ENCODE peak calls at places on chromosome 13, in seven cellular contexts. N is PC-3, T is heart left ventricle, L is GM13976, W is H1, H is mesothelial cell of epicardium, S is GM10248. G is an unnamed sample.

GRCh38 chr13:44237276-44237767 is 136.3 kb upstream of the SERP2 start:
- DNase-seq in N (peak; percentile 43), T (peak; percentile 86), L (peak; percentile 34), W (no peak), H (no peak), S (peak; percentile 23), G (no peak)

GRCh38 chr13:25249001-25249543 is 38.2 kb downstream of the MTMR6 start:
- DNase-seq in N (peak; percentile 52), T (no peak), L (peak; percentile 40), W (no peak), H (no peak), S (peak; percentile 37), G (no peak)

GRCh38 chr13:100715604-100716003 is 41.0 kb upstream of the TMTC4 start:
- DNase-seq in N (no peak), T (no peak), L (no peak), W (no peak), H (no peak), S (no peak), G (no peak)

GRCh38 chr13:52359534-52359933 is 46.4 kb downstream of the THSD1 start:
- DNase-seq in N (no peak), T (no peak), L (no peak), W (no peak), H (no peak), S (no peak), G (no peak)

GRCh38 chr13:72782717-72783116 is 784 bp downstream of the PIBF1 start:
- DNase-seq in N (no peak), T (no peak), L (no peak), W (no peak), H (no peak), S (no peak), G (no peak)

GRCh38 chr13:32737111-32737571 is 150.9 kb downstream of the PDS5B start:
- DNase-seq in N (no peak), T (no peak), L (peak; percentile 28), W (no peak), H (no peak), S (peak; percentile 26), G (no peak)

GRCh38 chr13:66689628-66690027 is 540.5 kb downstream of the PCDH9 start:
- DNase-seq in N (peak; percentile 25), T (no peak), L (no peak), W (no peak), H (no peak), S (no peak), G (no peak)

GRCh38 chr13:47474326-47474725 is 526.7 kb downstream of the SUCLA2 start:
- DNase-seq in N (no peak), T (no peak), L (no peak), W (no peak), H (no peak), S (no peak), G (no peak)

GRCh38 chr13:78609464-78610205 is 6.3 kb upstream of the POU4F1 start:
- DNase-seq in N (no peak), T (no peak), L (no peak), W (peak; percentile 72), H (no peak), S (no peak), G (no peak)

GRCh38 chr13:73938375-73939070 is 195.7 kb downstream of the KLF12 start:
- DNase-seq in N (peak; percentile 75), T (no peak), L (no peak), W (no peak), H (no peak), S (no peak), G (no peak)

GRCh38 chr13:111908981-111909380 is 158.0 kb upstream of the SOX1 start:
- DNase-seq in N (no peak), T (no peak), L (no peak), W (peak; percentile 13), H (no peak), S (no peak), G (peak; percentile 76)

GRCh38 chr13:30700364-30700763 is 35.0 kb upstream of the ALOX5AP start:
- DNase-seq in N (no peak), T (no peak), L (no peak), W (no peak), H (no peak), S (no peak), G (no peak)

GRCh38 chr13:66489586-66489985 is 740.5 kb downstream of the PCDH9 start:
- DNase-seq in N (no peak), T (no peak), L (no peak), W (no peak), H (no peak), S (no peak), G (no peak)

GRCh38 chr13:46321494-46322225 is 65.4 kb downstream of the RUBCNL start:
- DNase-seq in N (peak; percentile 59), T (peak; percentile 37), L (peak; percentile 74), W (peak; percentile 59), H (no peak), S (peak; percentile 74), G (no peak)

GRCh38 chr13:39897636-39898035 is 242.2 kb downstream of the COG6 start:
- DNase-seq in N (no peak), T (no peak), L (no peak), W (no peak), H (no peak), S (no peak), G (no peak)

GRCh38 chr13:104286566-104287290 is 1220.5 kb upstream of the SLC10A2 start:
- DNase-seq in N (peak; percentile 8), T (no peak), L (no peak), W (no peak), H (no peak), S (no peak), G (no peak)

GRCh38 chr13:67230774-67231480 is 791 bp upstream of the PCDH9 start:
- DNase-seq in N (peak; percentile 35), T (peak; percentile 59), L (peak; percentile 59), W (peak; percentile 74), H (peak; percentile 39), S (peak; percentile 32), G (peak; percentile 89)

GRCh38 chr13:93861818-93862217 is 617.7 kb downstream of the DCT start:
- DNase-seq in N (no peak), T (peak; percentile 35), L (no peak), W (no peak), H (no peak), S (no peak), G (no peak)

GRCh38 chr13:55001881-55002280 is 1973.3 kb downstream of the OLFM4 start:
- DNase-seq in N (no peak), T (no peak), L (no peak), W (no peak), H (no peak), S (no peak), G (no peak)

GRCh38 chr13:44300895-44301638 is 72.6 kb upstream of the SERP2 start:
- DNase-seq in N (peak; percentile 89), T (peak; percentile 60), L (peak; percentile 20), W (no peak), H (no peak), S (peak; percentile 26), G (no peak)

GRCh38 chr13:86846501-86846900 is 824.7 kb upstream of the SLITRK5 start:
- DNase-seq in N (no peak), T (no peak), L (no peak), W (no peak), H (no peak), S (no peak), G (no peak)

GRCh38 chr13:46964789-46965527 is 68.1 kb upstream of the HTR2A start:
- DNase-seq in N (peak; percentile 48), T (no peak), L (no peak), W (no peak), H (no peak), S (no peak), G (no peak)

GRCh38 chr13:97414392-97414791 is 19.6 kb upstream of the RAP2A start:
- DNase-seq in N (no peak), T (no peak), L (no peak), W (no peak), H (no peak), S (no peak), G (no peak)

GRCh38 chr13:98483636-98484288 is 93.1 kb downstream of the STK24 start:
- DNase-seq in N (no peak), T (no peak), L (no peak), W (no peak), H (no peak), S (no peak), G (no peak)

GRCh38 chr13:98485561-98485960 is 91.3 kb downstream of the STK24 start:
- DNase-seq in N (no peak), T (no peak), L (no peak), W (no peak), H (no peak), S (no peak), G (no peak)

GRCh38 chr13:98486412-98486811 is 90.5 kb downstream of the STK24 start:
- DNase-seq in N (no peak), T (no peak), L (no peak), W (no peak), H (no peak), S (no peak), G (no peak)

GRCh38 chr13:98482476-98483444 is 94.1 kb downstream of the STK24 start:
- DNase-seq in N (no peak), T (peak; percentile 83), L (peak; percentile 64), W (no peak), H (no peak), S (peak; percentile 45), G (no peak)

GRCh38 chr13:98484289-98485219 is 92.4 kb downstream of the STK24 start:
- DNase-seq in N (peak; percentile 97), T (peak; percentile 80), L (peak; percentile 77), W (peak; percentile 73), H (no peak), S (peak; percentile 76), G (peak; percentile 89)
- TF ChIP-seq CTCF in N (no peak), T (no peak), L (no peak), W (no peak), H (no peak), S (no peak), G (no peak)

DNA sequence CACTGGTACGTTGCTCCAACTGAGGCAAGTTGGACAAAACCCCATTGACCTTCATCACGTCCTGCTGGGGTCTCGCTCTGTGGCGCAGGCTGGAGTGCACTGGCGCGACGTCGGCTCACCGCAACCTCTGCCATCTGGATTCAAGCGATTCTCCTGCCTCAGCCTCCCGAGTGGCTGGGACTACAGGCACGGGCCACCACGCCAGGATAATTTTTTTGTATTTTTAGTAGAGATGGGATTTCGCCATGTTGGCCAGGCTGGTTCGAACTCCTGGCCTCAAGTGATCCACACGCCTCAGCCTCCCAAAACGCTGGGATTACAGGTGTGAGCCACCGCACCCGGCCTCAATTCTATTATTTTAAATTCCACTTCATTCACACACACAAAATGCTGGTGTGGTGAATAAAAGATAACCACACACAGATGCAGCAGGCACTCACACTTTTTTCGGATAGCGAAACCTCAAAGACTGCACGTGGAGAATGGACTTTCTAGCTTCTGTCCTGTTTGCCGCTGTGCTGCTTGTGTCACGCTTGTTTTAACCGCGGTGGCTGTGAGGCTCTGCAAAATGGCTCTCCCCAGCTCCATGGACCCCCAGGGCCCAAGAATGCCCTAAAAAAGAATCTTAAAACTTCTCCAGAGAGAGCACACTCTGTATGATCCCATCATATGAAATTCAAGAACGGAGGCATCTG is 58.4 kb downstream of the COL4A1 start:
- DNase-seq in N (no peak), T (no peak), L (no peak), W (no peak), H (no peak), S (no peak), G (no peak)
- TF ChIP-seq CTCF in N (no peak), T (no peak), L (no peak), W (no peak), H (no peak), S (no peak), G (no peak)

GRCh38 chr13:75726313-75726712 is 90.2 kb downstream of the LMO7 start:
- DNase-seq in N (no peak), T (no peak), L (no peak), W (no peak), H (no peak), S (no peak), G (no peak)
- TF ChIP-seq CTCF in N (no peak), T (no peak), L (no peak), W (no peak), H (no peak), S (no peak), G (no peak)

GRCh38 chr13:95536629-95537241 is 15.8 kb upstream of the CLDN10 start:
- DNase-seq in N (peak; percentile 67), T (no peak), L (no peak), W (no peak), H (no peak), S (no peak), G (no peak)
- TF ChIP-seq CTCF in N (peak; percentile 63), T (peak; percentile 29), L (peak; percentile 3), W (no peak), H (peak; percentile 62), S (peak; percentile 32), G (peak; percentile 60)

G was measured in osteocyte.